ENCODE peak calls at places on chromosomes 6 and 20, in nine cellular contexts. One of them, this sample, is unnamed.

GRCh38 chr6:138815221-138815620 is 19.3 kb downstream of the ECT2L start:
- DNase-seq in germinal center: no peak
- DNase-seq in substantia nigra: no peak
- DNase-seq in hepatic stellate cell: no peak
- DNase-seq in GM23248: no peak
- DNase-seq in RPMI7951: no peak
- DNase-seq in activated CD4-positive, alpha-beta T cell treated with anti-CD3 and anti-CD28 coated beads, Interleukin-2, amount 50 U/mL, for 1 hour: no peak
- DNase-seq in A549: no peak
- DNase-seq in left cardiac atrium: no peak
- DNase-seq in this sample: no peak

GRCh38 chr20:41245086-41245707 is 72.3 kb downstream of the ZHX3 start:
- DNase-seq in left cardiac atrium: no peak
- DNase-seq in A549: no peak
- DNase-seq in substantia nigra: peak
- DNase-seq in hepatic stellate cell: no peak
- DNase-seq in activated CD4-positive, alpha-beta T cell treated with anti-CD3 and anti-CD28 coated beads, Interleukin-2, amount 50 U/mL, for 1 hour: no peak
- DNase-seq in germinal center: no peak
- DNase-seq in RPMI7951: peak
- DNase-seq in GM23248: peak
- DNase-seq in this sample: no peak

GRCh38 chr6:159720708-159721107 is 6.6 kb upstream of the WTAP start:
- DNase-seq in germinal center: peak
- DNase-seq in A549: peak
- DNase-seq in substantia nigra: no peak
- DNase-seq in activated CD4-positive, alpha-beta T cell treated with anti-CD3 and anti-CD28 coated beads, Interleukin-2, amount 50 U/mL, for 1 hour: peak
- DNase-seq in left cardiac atrium: no peak
- DNase-seq in hepatic stellate cell: no peak
- DNase-seq in GM23248: peak
- DNase-seq in RPMI7951: no peak
- DNase-seq in this sample: peak

GRCh38 chr6:27867051-27867940 is 44.9 kb downstream of the OR2B2 start:
- DNase-seq in GM23248: peak
- DNase-seq in RPMI7951: peak
- DNase-seq in substantia nigra: no peak
- DNase-seq in activated CD4-positive, alpha-beta T cell treated with anti-CD3 and anti-CD28 coated beads, Interleukin-2, amount 50 U/mL, for 1 hour: peak
- DNase-seq in A549: peak
- DNase-seq in left cardiac atrium: peak
- DNase-seq in hepatic stellate cell: peak
- DNase-seq in germinal center: peak
- DNase-seq in this sample: peak

GRCh38 chr20:32810941-32811340 is 8.8 kb upstream of the MAPRE1 start:
- DNase-seq in hepatic stellate cell: no peak
- DNase-seq in activated CD4-positive, alpha-beta T cell treated with anti-CD3 and anti-CD28 coated beads, Interleukin-2, amount 50 U/mL, for 1 hour: no peak
- DNase-seq in RPMI7951: no peak
- DNase-seq in left cardiac atrium: no peak
- DNase-seq in germinal center: no peak
- DNase-seq in GM23248: no peak
- DNase-seq in substantia nigra: no peak
- DNase-seq in A549: no peak
- DNase-seq in this sample: no peak

GRCh38 chr6:106875782-106876321 is 98.7 kb downstream of the CD24 start:
- DNase-seq in activated CD4-positive, alpha-beta T cell treated with anti-CD3 and anti-CD28 coated beads, Interleukin-2, amount 50 U/mL, for 1 hour: no peak
- DNase-seq in hepatic stellate cell: no peak
- DNase-seq in substantia nigra: no peak
- DNase-seq in germinal center: no peak
- DNase-seq in A549: no peak
- DNase-seq in left cardiac atrium: no peak
- DNase-seq in GM23248: no peak
- DNase-seq in RPMI7951: no peak
- DNase-seq in this sample: no peak

GRCh38 chr6:136137008-136137689 is 113.0 kb downstream of the MTFR2 start:
- DNase-seq in activated CD4-positive, alpha-beta T cell treated with anti-CD3 and anti-CD28 coated beads, Interleukin-2, amount 50 U/mL, for 1 hour: no peak
- DNase-seq in GM23248: peak
- DNase-seq in substantia nigra: no peak
- DNase-seq in left cardiac atrium: no peak
- DNase-seq in hepatic stellate cell: no peak
- DNase-seq in A549: no peak
- DNase-seq in germinal center: no peak
- DNase-seq in RPMI7951: peak
- DNase-seq in this sample: no peak

GRCh38 chr20:35629432-35630145 is 14.0 kb downstream of the SPAG4 start:
- DNase-seq in activated CD4-positive, alpha-beta T cell treated with anti-CD3 and anti-CD28 coated beads, Interleukin-2, amount 50 U/mL, for 1 hour: no peak
- DNase-seq in RPMI7951: no peak
- DNase-seq in left cardiac atrium: no peak
- DNase-seq in GM23248: no peak
- DNase-seq in germinal center: no peak
- DNase-seq in substantia nigra: no peak
- DNase-seq in hepatic stellate cell: no peak
- DNase-seq in A549: no peak
- DNase-seq in this sample: no peak

GRCh38 chr20:61328906-61329558 is 77.0 kb downstream of the CDH4 start:
- DNase-seq in germinal center: peak
- DNase-seq in hepatic stellate cell: no peak
- DNase-seq in activated CD4-positive, alpha-beta T cell treated with anti-CD3 and anti-CD28 coated beads, Interleukin-2, amount 50 U/mL, for 1 hour: no peak
- DNase-seq in A549: no peak
- DNase-seq in RPMI7951: no peak
- DNase-seq in left cardiac atrium: peak
- DNase-seq in GM23248: no peak
- DNase-seq in substantia nigra: no peak
- DNase-seq in this sample: no peak

GRCh38 chr20:45470262-45470931 is 844 bp downstream of the WFDC2 start:
- DNase-seq in left cardiac atrium: peak
- DNase-seq in RPMI7951: peak
- DNase-seq in germinal center: no peak
- DNase-seq in hepatic stellate cell: no peak
- DNase-seq in substantia nigra: peak
- DNase-seq in A549: no peak
- DNase-seq in activated CD4-positive, alpha-beta T cell treated with anti-CD3 and anti-CD28 coated beads, Interleukin-2, amount 50 U/mL, for 1 hour: no peak
- DNase-seq in GM23248: peak
- DNase-seq in this sample: no peak

GRCh38 chr6:41581381-41581991 is 35.3 kb downstream of the FOXP4 start:
- DNase-seq in RPMI7951: peak
- DNase-seq in hepatic stellate cell: peak
- DNase-seq in left cardiac atrium: peak
- DNase-seq in substantia nigra: no peak
- DNase-seq in activated CD4-positive, alpha-beta T cell treated with anti-CD3 and anti-CD28 coated beads, Interleukin-2, amount 50 U/mL, for 1 hour: no peak
- DNase-seq in A549: peak
- DNase-seq in germinal center: no peak
- DNase-seq in GM23248: peak
- DNase-seq in this sample: no peak

GRCh38 chr20:32179934-32180333 is 27.6 kb downstream of the PLAGL2 start:
- DNase-seq in hepatic stellate cell: no peak
- DNase-seq in A549: no peak
- DNase-seq in activated CD4-positive, alpha-beta T cell treated with anti-CD3 and anti-CD28 coated beads, Interleukin-2, amount 50 U/mL, for 1 hour: no peak
- DNase-seq in RPMI7951: no peak
- DNase-seq in left cardiac atrium: no peak
- DNase-seq in GM23248: no peak
- DNase-seq in germinal center: no peak
- DNase-seq in substantia nigra: no peak
- DNase-seq in this sample: no peak

GRCh38 chr20:37296371-37296770 is 6.9 kb downstream of the MANBAL start:
- DNase-seq in substantia nigra: no peak
- DNase-seq in activated CD4-positive, alpha-beta T cell treated with anti-CD3 and anti-CD28 coated beads, Interleukin-2, amount 50 U/mL, for 1 hour: no peak
- DNase-seq in left cardiac atrium: no peak
- DNase-seq in hepatic stellate cell: no peak
- DNase-seq in GM23248: no peak
- DNase-seq in germinal center: no peak
- DNase-seq in RPMI7951: no peak
- DNase-seq in A549: no peak
- DNase-seq in this sample: no peak

GRCh38 chr20:21509597-21510331 is 4.1 kb downstream of the NKX2-2 start:
- DNase-seq in activated CD4-positive, alpha-beta T cell treated with anti-CD3 and anti-CD28 coated beads, Interleukin-2, amount 50 U/mL, for 1 hour: no peak
- DNase-seq in RPMI7951: no peak
- DNase-seq in GM23248: peak
- DNase-seq in hepatic stellate cell: peak
- DNase-seq in left cardiac atrium: no peak
- DNase-seq in A549: peak
- DNase-seq in substantia nigra: peak
- DNase-seq in germinal center: no peak
- DNase-seq in this sample: no peak

GRCh38 chr6:95819939-95820338 is 195.8 kb upstream of the FUT9 start:
- DNase-seq in A549: no peak
- DNase-seq in left cardiac atrium: no peak
- DNase-seq in activated CD4-positive, alpha-beta T cell treated with anti-CD3 and anti-CD28 coated beads, Interleukin-2, amount 50 U/mL, for 1 hour: no peak
- DNase-seq in germinal center: no peak
- DNase-seq in RPMI7951: no peak
- DNase-seq in substantia nigra: no peak
- DNase-seq in hepatic stellate cell: no peak
- DNase-seq in GM23248: no peak
- DNase-seq in this sample: no peak

GRCh38 chr20:60224914-60225313 is 266.7 kb downstream of the CDH26 start:
- DNase-seq in germinal center: peak
- DNase-seq in A549: peak
- DNase-seq in substantia nigra: no peak
- DNase-seq in activated CD4-positive, alpha-beta T cell treated with anti-CD3 and anti-CD28 coated beads, Interleukin-2, amount 50 U/mL, for 1 hour: no peak
- DNase-seq in hepatic stellate cell: peak
- DNase-seq in RPMI7951: peak
- DNase-seq in left cardiac atrium: no peak
- DNase-seq in GM23248: peak
- DNase-seq in this sample: no peak

GRCh38 chr6:106556368-106556960 is 72.8 kb downstream of the RTN4IP1 start:
- DNase-seq in RPMI7951: peak
- DNase-seq in hepatic stellate cell: no peak
- DNase-seq in germinal center: no peak
- DNase-seq in A549: peak
- DNase-seq in left cardiac atrium: no peak
- DNase-seq in substantia nigra: no peak
- DNase-seq in GM23248: peak
- DNase-seq in activated CD4-positive, alpha-beta T cell treated with anti-CD3 and anti-CD28 coated beads, Interleukin-2, amount 50 U/mL, for 1 hour: no peak
- DNase-seq in this sample: no peak

GRCh38 chr6:17281497-17282481 is 628 bp downstream of the RBM24 start:
- DNase-seq in germinal center: no peak
- DNase-seq in A549: no peak
- DNase-seq in activated CD4-positive, alpha-beta T cell treated with anti-CD3 and anti-CD28 coated beads, Interleukin-2, amount 50 U/mL, for 1 hour: no peak
- DNase-seq in left cardiac atrium: peak
- DNase-seq in RPMI7951: peak
- DNase-seq in hepatic stellate cell: peak
- DNase-seq in substantia nigra: no peak
- DNase-seq in GM23248: peak
- DNase-seq in this sample: no peak

GRCh38 chr6:129795261-129795660 is 65.9 kb downstream of the TMEM244 start:
- DNase-seq in left cardiac atrium: no peak
- DNase-seq in A549: peak
- DNase-seq in activated CD4-positive, alpha-beta T cell treated with anti-CD3 and anti-CD28 coated beads, Interleukin-2, amount 50 U/mL, for 1 hour: no peak
- DNase-seq in RPMI7951: peak
- DNase-seq in germinal center: no peak
- DNase-seq in substantia nigra: no peak
- DNase-seq in hepatic stellate cell: no peak
- DNase-seq in GM23248: peak
- DNase-seq in this sample: no peak

GRCh38 chr6:111823831-111824607 is 49.2 kb downstream of the FYN start:
- DNase-seq in A549: no peak
- DNase-seq in germinal center: no peak
- DNase-seq in GM23248: peak
- DNase-seq in left cardiac atrium: no peak
- DNase-seq in activated CD4-positive, alpha-beta T cell treated with anti-CD3 and anti-CD28 coated beads, Interleukin-2, amount 50 U/mL, for 1 hour: no peak
- DNase-seq in RPMI7951: peak
- DNase-seq in hepatic stellate cell: peak
- DNase-seq in substantia nigra: no peak
- DNase-seq in this sample: no peak

GRCh38 chr6:1485678-1486077 is 96.3 kb downstream of the FOXF2 start:
- DNase-seq in left cardiac atrium: no peak
- DNase-seq in activated CD4-positive, alpha-beta T cell treated with anti-CD3 and anti-CD28 coated beads, Interleukin-2, amount 50 U/mL, for 1 hour: no peak
- DNase-seq in A549: peak
- DNase-seq in substantia nigra: no peak
- DNase-seq in hepatic stellate cell: peak
- DNase-seq in germinal center: no peak
- DNase-seq in GM23248: peak
- DNase-seq in RPMI7951: peak
- DNase-seq in this sample: no peak

GRCh38 chr20:36093025-36093803 is 61.3 kb upstream of the EPB41L1 start:
- DNase-seq in left cardiac atrium: peak
- DNase-seq in A549: peak
- DNase-seq in substantia nigra: no peak
- DNase-seq in activated CD4-positive, alpha-beta T cell treated with anti-CD3 and anti-CD28 coated beads, Interleukin-2, amount 50 U/mL, for 1 hour: peak
- DNase-seq in hepatic stellate cell: peak
- DNase-seq in RPMI7951: peak
- DNase-seq in GM23248: peak
- DNase-seq in germinal center: no peak
- DNase-seq in this sample: no peak

GRCh38 chr20:35992713-35993335 is 24.4 kb downstream of the CNBD2 start:
- DNase-seq in germinal center: peak
- DNase-seq in hepatic stellate cell: peak
- DNase-seq in RPMI7951: peak
- DNase-seq in substantia nigra: peak
- DNase-seq in left cardiac atrium: no peak
- DNase-seq in activated CD4-positive, alpha-beta T cell treated with anti-CD3 and anti-CD28 coated beads, Interleukin-2, amount 50 U/mL, for 1 hour: peak
- DNase-seq in GM23248: peak
- DNase-seq in A549: peak
- DNase-seq in this sample: peak

GRCh38 chr6:42047790-42048405 is 2.4 kb upstream of the TAF8 start:
- DNase-seq in A549: no peak
- DNase-seq in substantia nigra: no peak
- DNase-seq in RPMI7951: no peak
- DNase-seq in activated CD4-positive, alpha-beta T cell treated with anti-CD3 and anti-CD28 coated beads, Interleukin-2, amount 50 U/mL, for 1 hour: no peak
- DNase-seq in hepatic stellate cell: no peak
- DNase-seq in left cardiac atrium: no peak
- DNase-seq in germinal center: no peak
- DNase-seq in GM23248: peak
- DNase-seq in this sample: no peak

GRCh38 chr6:56803594-56803993 is 151.3 kb upstream of the BEND6 start:
- DNase-seq in A549: no peak
- DNase-seq in GM23248: peak
- DNase-seq in hepatic stellate cell: peak
- DNase-seq in substantia nigra: no peak
- DNase-seq in germinal center: no peak
- DNase-seq in left cardiac atrium: no peak
- DNase-seq in RPMI7951: peak
- DNase-seq in activated CD4-positive, alpha-beta T cell treated with anti-CD3 and anti-CD28 coated beads, Interleukin-2, amount 50 U/mL, for 1 hour: no peak
- DNase-seq in this sample: no peak

GRCh38 chr6:129189266-129189665 is 306.3 kb downstream of the LAMA2 start:
- DNase-seq in left cardiac atrium: no peak
- DNase-seq in substantia nigra: no peak
- DNase-seq in A549: no peak
- DNase-seq in activated CD4-positive, alpha-beta T cell treated with anti-CD3 and anti-CD28 coated beads, Interleukin-2, amount 50 U/mL, for 1 hour: no peak
- DNase-seq in GM23248: no peak
- DNase-seq in hepatic stellate cell: no peak
- DNase-seq in RPMI7951: no peak
- DNase-seq in germinal center: no peak
- DNase-seq in this sample: no peak

GRCh38 chr6:144305985-144306384 is 20.9 kb downstream of the UTRN start:
- DNase-seq in hepatic stellate cell: no peak
- DNase-seq in substantia nigra: no peak
- DNase-seq in germinal center: no peak
- DNase-seq in GM23248: peak
- DNase-seq in A549: no peak
- DNase-seq in left cardiac atrium: no peak
- DNase-seq in activated CD4-positive, alpha-beta T cell treated with anti-CD3 and anti-CD28 coated beads, Interleukin-2, amount 50 U/mL, for 1 hour: no peak
- DNase-seq in RPMI7951: peak
- DNase-seq in this sample: no peak

GRCh38 chr6:162528538-162528937 is 199.0 kb downstream of the PRKN start:
- DNase-seq in substantia nigra: no peak
- DNase-seq in GM23248: no peak
- DNase-seq in left cardiac atrium: no peak
- DNase-seq in germinal center: no peak
- DNase-seq in RPMI7951: no peak
- DNase-seq in hepatic stellate cell: no peak
- DNase-seq in activated CD4-positive, alpha-beta T cell treated with anti-CD3 and anti-CD28 coated beads, Interleukin-2, amount 50 U/mL, for 1 hour: no peak
- DNase-seq in A549: no peak
- DNase-seq in this sample: no peak

GRCh38 chr6:75743971-75744370 is 5.1 kb upstream of the MYO6 start:
- DNase-seq in RPMI7951: no peak
- DNase-seq in hepatic stellate cell: no peak
- DNase-seq in germinal center: no peak
- DNase-seq in A549: no peak
- DNase-seq in left cardiac atrium: no peak
- DNase-seq in activated CD4-positive, alpha-beta T cell treated with anti-CD3 and anti-CD28 coated beads, Interleukin-2, amount 50 U/mL, for 1 hour: no peak
- DNase-seq in substantia nigra: no peak
- DNase-seq in GM23248: no peak
- DNase-seq in this sample: no peak

GRCh38 chr6:139373928-139374356 is 506 bp downstream of the CITED2 start:
- DNase-seq in GM23248: no peak
- DNase-seq in substantia nigra: no peak
- DNase-seq in activated CD4-positive, alpha-beta T cell treated with anti-CD3 and anti-CD28 coated beads, Interleukin-2, amount 50 U/mL, for 1 hour: no peak
- DNase-seq in hepatic stellate cell: no peak
- DNase-seq in germinal center: no peak
- DNase-seq in left cardiac atrium: no peak
- DNase-seq in A549: no peak
- DNase-seq in RPMI7951: no peak
- DNase-seq in this sample: no peak

GRCh38 chr6:46637145-46637544 is 15.5 kb downstream of the CYP39A1 start:
- DNase-seq in RPMI7951: peak
- DNase-seq in germinal center: no peak
- DNase-seq in left cardiac atrium: no peak
- DNase-seq in GM23248: peak
- DNase-seq in activated CD4-positive, alpha-beta T cell treated with anti-CD3 and anti-CD28 coated beads, Interleukin-2, amount 50 U/mL, for 1 hour: no peak
- DNase-seq in A549: peak
- DNase-seq in substantia nigra: no peak
- DNase-seq in hepatic stellate cell: no peak
- DNase-seq in this sample: no peak

This sample was measured in effector CD4-positive, alpha-beta T cell.